ENCODE peak calls at places on chromosomes 16 and 17, in ten cellular contexts. J is Caco-2; G is fibroblast of lung; U is CD4-positive, alpha-beta T cell; C is pancreas; B is GM23338; D is mammary epithelial cell; E is BJ; A is CD4-positive, CD25-positive, alpha-beta regulatory T cell; R is dorsolateral prefrontal cortex. M is an unnamed sample.
A peak's percentile ranks its signal among the peaks of the same experiment; 100 is the strongest.

GRCh38 chr17:58279016-58279671 is 1.6 kb downstream of the MPO start:
- DNase-seq in J (no peak), G (peak; percentile 20), U (no peak), C (peak; percentile 59), B (peak; percentile 53), D (no peak), E (no peak), A (no peak), R (no peak), M (no peak)

GRCh38 chr16:53775821-53776431 is 72.0 kb downstream of the FTO start:
- DNase-seq in J (peak; percentile 77), G (peak; percentile 97), U (no peak), C (no peak), B (peak; percentile 47), D (peak; percentile 85), E (peak; percentile 79), A (no peak), R (no peak), M (peak; percentile 45)

GRCh38 chr16:66935319-66936011 is at the start of gene CES2:
- DNase-seq in J (no peak), G (peak; percentile 46), U (no peak), C (peak; percentile 80), B (peak; percentile 21), D (peak; percentile 85), E (no peak), A (no peak), R (no peak), M (no peak)

GRCh38 chr17:16040710-16041251 is 41.2 kb downstream of the TTC19 start:
- DNase-seq in J (no peak), G (peak; percentile 96), U (no peak), C (no peak), B (no peak), D (no peak), E (peak; percentile 43), A (no peak), R (no peak), M (no peak)

GRCh38 chr16:25151996-25152395 is 40.5 kb downstream of the LCMT1 start:
- DNase-seq in J (no peak), G (peak; percentile 95), U (no peak), C (no peak), B (no peak), D (peak; percentile 63), E (peak; percentile 65), A (no peak), R (no peak), M (no peak)

GRCh38 chr16:68399456-68399855 is 48.9 kb downstream of the SMPD3 start:
- DNase-seq in J (no peak), G (no peak), U (no peak), C (peak; percentile 19), B (no peak), D (no peak), E (no peak), A (no peak), R (no peak), M (no peak)

GRCh38 chr17:57871863-57872262 is 22.0 kb upstream of the MRPS23 start:
- DNase-seq in J (no peak), G (no peak), U (no peak), C (no peak), B (no peak), D (no peak), E (no peak), A (no peak), R (no peak), M (no peak)

GRCh38 chr17:78381601-78382168 is 3.2 kb downstream of the PGS1 start:
- DNase-seq in J (no peak), G (peak; percentile 62), U (no peak), C (no peak), B (peak; percentile 55), D (no peak), E (no peak), A (peak; percentile 91), R (no peak), M (no peak)

GRCh38 chr16:70635356-70636016 is 10.9 kb upstream of the IL34 start:
- DNase-seq in J (no peak), G (peak; percentile 85), U (no peak), C (no peak), B (peak; percentile 40), D (peak; percentile 65), E (peak; percentile 30), A (no peak), R (no peak), M (peak; percentile 58)

GRCh38 chr16:30660424-30661251 is 2.4 kb downstream of the FBRS start:
- DNase-seq in J (no peak), G (peak; percentile 41), U (peak; percentile 71), C (no peak), B (no peak), D (peak; percentile 42), E (no peak), A (peak; percentile 86), R (no peak), M (no peak)

GRCh38 chr17:51103451-51103850 is 17.2 kb downstream of the SPAG9 start:
- DNase-seq in J (no peak), G (peak; percentile 16), U (no peak), C (no peak), B (no peak), D (no peak), E (no peak), A (no peak), R (no peak), M (no peak)

GRCh38 chr17:2780256-2780655 is 16.0 kb upstream of the RAP1GAP2 start:
- DNase-seq in J (no peak), G (no peak), U (no peak), C (no peak), B (no peak), D (no peak), E (no peak), A (no peak), R (no peak), M (no peak)

GRCh38 chr17:2780931-2781454 is 15.2 kb upstream of the RAP1GAP2 start:
- DNase-seq in J (no peak), G (no peak), U (no peak), C (no peak), B (no peak), D (no peak), E (no peak), A (no peak), R (no peak), M (no peak)

GRCh38 chr17:2778489-2778888 is 17.7 kb upstream of the RAP1GAP2 start:
- DNase-seq in J (no peak), G (no peak), U (no peak), C (no peak), B (no peak), D (no peak), E (no peak), A (no peak), R (no peak), M (no peak)

GRCh38 chr17:2777242-2777867 is 18.9 kb upstream of the RAP1GAP2 start:
- DNase-seq in J (no peak), G (no peak), U (no peak), C (no peak), B (peak; percentile 71), D (no peak), E (no peak), A (no peak), R (no peak), M (no peak)

DNA sequence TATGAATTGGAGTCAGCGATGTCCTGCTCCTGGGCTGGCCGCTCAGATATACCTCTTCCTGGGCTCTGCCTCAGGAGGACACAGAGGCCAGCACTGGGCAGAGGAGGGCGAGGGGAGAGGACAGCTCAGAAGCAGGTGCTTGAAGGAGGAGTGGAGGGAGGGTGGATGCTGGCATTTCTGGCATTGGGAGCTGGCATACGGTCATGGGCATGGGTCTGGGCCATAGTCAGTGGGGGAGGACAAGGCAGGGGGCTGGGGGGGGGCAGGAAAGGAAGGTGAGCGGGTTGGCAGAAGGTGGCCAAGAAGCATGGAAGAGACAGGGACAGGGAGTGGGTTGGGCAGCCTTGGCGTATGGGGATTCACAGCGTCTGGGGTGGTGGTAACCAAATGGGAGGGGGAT is 16.7 kb upstream of the RAP1GAP2 start:
- DNase-seq in J (no peak), G (no peak), U (no peak), C (no peak), B (no peak), D (no peak), E (no peak), A (no peak), R (no peak), M (no peak)
- H3K27me3 ChIP-seq in J (no peaks in the 10 kb centered on the region), G (peaks cover 12% of the 10 kb centered on the region), U (peaks cover 23% of the 10 kb centered on the region), C (no peaks in the 10 kb centered on the region), B (no peaks in the 10 kb centered on the region), D (peaks cover 21% of the 10 kb centered on the region), E (peaks cover 23% of the 10 kb centered on the region), A (peaks cover 5% of the 10 kb centered on the region), R (peaks cover 8% of the 10 kb centered on the region), M (peaks cover 49% of the 10 kb centered on the region)

DNA sequence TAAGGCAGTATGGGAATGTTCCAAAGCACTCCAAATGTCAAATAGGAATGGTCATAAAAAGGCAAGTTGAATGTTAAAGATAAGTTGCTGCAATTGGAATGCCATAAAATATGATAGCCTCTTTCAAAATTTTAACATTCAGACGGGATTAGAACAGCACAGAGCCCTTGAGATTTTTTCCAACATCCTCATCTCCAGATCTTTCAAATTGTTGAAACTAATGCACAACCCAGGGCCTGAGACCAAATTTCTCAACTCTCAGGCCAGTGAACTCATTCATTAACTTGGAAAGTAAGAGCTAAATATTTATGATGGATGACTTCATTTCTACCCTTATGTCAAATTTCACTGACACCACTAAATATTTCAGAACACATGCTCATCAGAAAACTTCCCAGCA is 346.5 kb upstream of the XYLT1 start:
- DNase-seq in J (no peak), G (no peak), U (no peak), C (no peak), B (no peak), D (no peak), E (peak; percentile 38), A (no peak), R (no peak), M (no peak)
- H3K27me3 ChIP-seq in J (no peaks in the 10 kb centered on the region), G (no peaks in the 10 kb centered on the region), U (no peaks in the 10 kb centered on the region), C (no peaks in the 10 kb centered on the region), B (no peaks in the 10 kb centered on the region), D (no peaks in the 10 kb centered on the region), E (no peaks in the 10 kb centered on the region), A (no peaks in the 10 kb centered on the region), R (no peaks in the 10 kb centered on the region), M (no peaks in the 10 kb centered on the region)

DNA sequence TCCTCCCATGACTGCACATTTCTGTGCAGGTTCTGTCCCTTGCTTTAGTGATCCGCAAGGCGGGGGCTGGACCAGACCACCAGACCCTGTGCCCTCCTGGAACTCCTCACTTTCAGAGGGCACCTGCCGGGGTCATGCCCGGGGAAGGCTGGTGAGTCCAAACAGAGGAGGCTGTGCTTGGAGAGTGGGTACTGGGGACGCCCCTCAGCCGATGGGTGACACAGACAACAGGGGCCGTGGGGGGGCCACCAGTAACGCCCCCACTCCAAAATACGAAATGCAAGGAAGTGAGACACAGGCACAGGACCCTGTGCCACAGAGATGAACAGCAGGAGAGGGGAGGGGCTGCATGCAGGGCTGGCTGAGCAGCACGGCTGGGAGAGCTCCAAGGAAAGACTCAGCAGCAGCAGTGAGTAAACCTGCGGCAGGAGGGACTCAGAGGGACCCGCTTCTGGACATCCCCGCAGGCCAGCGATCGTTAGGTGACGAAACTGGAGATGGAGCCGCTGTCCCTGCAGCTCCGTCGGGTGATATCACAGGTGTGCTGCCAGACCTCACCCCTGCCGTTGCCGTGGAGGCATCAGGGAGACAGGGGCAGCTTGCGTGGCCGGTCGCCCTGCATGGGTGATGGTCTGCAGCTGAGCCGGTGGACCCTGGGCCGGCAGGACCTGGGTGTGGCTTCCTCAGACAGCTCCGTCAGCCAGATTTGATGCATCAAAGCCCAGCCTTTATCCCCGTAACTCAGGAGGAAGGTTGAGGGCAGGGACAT is 71.2 kb upstream of the GNG13 start:
- DNase-seq in J (no peak), G (no peak), U (no peak), C (peak; percentile 53), B (no peak), D (no peak), E (no peak), A (no peak), R (no peak), M (no peak)
- H3K27me3 ChIP-seq in J (no peaks in the 10 kb centered on the region), G (no peaks in the 10 kb centered on the region), U (no peaks in the 10 kb centered on the region), C (no peaks in the 10 kb centered on the region), B (no peaks in the 10 kb centered on the region), D (no peaks in the 10 kb centered on the region), E (no peaks in the 10 kb centered on the region), A (no peaks in the 10 kb centered on the region), R (no peaks in the 10 kb centered on the region), M (no peaks in the 10 kb centered on the region)

GRCh38 chr17:49976828-49977202 is 7.8 kb downstream of the DLX4 start:
- DNase-seq in J (no peak), G (no peak), U (no peak), C (no peak), B (no peak), D (no peak), E (no peak), A (no peak), R (no peak), M (no peak)
- H3K27me3 ChIP-seq in J (no peaks in the 10 kb centered on the region), G (peaks cover 49% of the 10 kb centered on the region), U (peaks cover 61% of the 10 kb centered on the region), C (no peaks in the 10 kb centered on the region), B (peaks cover 96% of the 10 kb centered on the region), D (peaks cover 16% of the 10 kb centered on the region), E (peaks cover 53% of the 10 kb centered on the region), A (peaks cover 20% of the 10 kb centered on the region), R (peaks cover 41% of the 10 kb centered on the region), M (peaks cover 3% of the 10 kb centered on the region)

M was measured in tibial nerve.